ENCODE peak calls at places on chromosomes 4 and X, in eight cellular contexts. One of them, this sample, is unnamed.

GRCh38 chr4:179195887-179196286 is 1753.7 kb upstream of the AGA start:
- DNase-seq in endodermal cell: no peak
- DNase-seq in OCI-LY7: no peak
- DNase-seq in dorsolateral prefrontal cortex: no peak
- DNase-seq in left ventricle myocardium inferior: no peak
- DNase-seq in mammary epithelial cell: no peak
- DNase-seq in spleen: no peak
- DNase-seq in breast epithelium: no peak
- DNase-seq in this sample: no peak

GRCh38 chrX:136759968-136760367 is 20.8 kb downstream of the ARHGEF6 start:
- DNase-seq in left ventricle myocardium inferior: no peak
- DNase-seq in mammary epithelial cell: no peak
- DNase-seq in spleen: no peak
- DNase-seq in OCI-LY7: peak
- DNase-seq in breast epithelium: no peak
- DNase-seq in endodermal cell: peak
- DNase-seq in dorsolateral prefrontal cortex: no peak
- DNase-seq in this sample: no peak

GRCh38 chrX:50691820-50692219 is 122.2 kb downstream of the SHROOM4 start:
- DNase-seq in left ventricle myocardium inferior: no peak
- DNase-seq in dorsolateral prefrontal cortex: no peak
- DNase-seq in OCI-LY7: peak
- DNase-seq in spleen: no peak
- DNase-seq in mammary epithelial cell: peak
- DNase-seq in breast epithelium: no peak
- DNase-seq in endodermal cell: peak
- DNase-seq in this sample: peak

GRCh38 chr4:2651546-2651945 is 104.6 kb downstream of the TNIP2 start:
- DNase-seq in left ventricle myocardium inferior: no peak
- DNase-seq in mammary epithelial cell: no peak
- DNase-seq in endodermal cell: no peak
- DNase-seq in OCI-LY7: no peak
- DNase-seq in breast epithelium: no peak
- DNase-seq in dorsolateral prefrontal cortex: no peak
- DNase-seq in spleen: no peak
- DNase-seq in this sample: no peak

GRCh38 chr4:46946914-46947313 is 37.9 kb upstream of the COX7B2 start:
- DNase-seq in dorsolateral prefrontal cortex: no peak
- DNase-seq in spleen: no peak
- DNase-seq in breast epithelium: no peak
- DNase-seq in OCI-LY7: no peak
- DNase-seq in endodermal cell: no peak
- DNase-seq in left ventricle myocardium inferior: no peak
- DNase-seq in mammary epithelial cell: no peak
- DNase-seq in this sample: peak

GRCh38 chr4:48345542-48345941 is 4.2 kb downstream of the SLAIN2 start:
- DNase-seq in OCI-LY7: no peak
- DNase-seq in mammary epithelial cell: no peak
- DNase-seq in spleen: no peak
- DNase-seq in left ventricle myocardium inferior: no peak
- DNase-seq in breast epithelium: no peak
- DNase-seq in endodermal cell: no peak
- DNase-seq in dorsolateral prefrontal cortex: no peak
- DNase-seq in this sample: no peak

GRCh38 chrX:121260568-121261240 is 213.3 kb downstream of the GLUD2 start:
- DNase-seq in breast epithelium: no peak
- DNase-seq in spleen: no peak
- DNase-seq in dorsolateral prefrontal cortex: no peak
- DNase-seq in mammary epithelial cell: no peak
- DNase-seq in left ventricle myocardium inferior: no peak
- DNase-seq in endodermal cell: no peak
- DNase-seq in OCI-LY7: no peak
- DNase-seq in this sample: no peak

GRCh38 chr4:3317011-3317655 is 24.3 kb downstream of the RGS12 start:
- DNase-seq in spleen: peak
- DNase-seq in OCI-LY7: no peak
- DNase-seq in left ventricle myocardium inferior: no peak
- DNase-seq in breast epithelium: peak
- DNase-seq in dorsolateral prefrontal cortex: peak
- DNase-seq in endodermal cell: peak
- DNase-seq in mammary epithelial cell: no peak
- DNase-seq in this sample: no peak

GRCh38 chrX:45191820-45192409 is 8.8 kb downstream of the DIPK2B start:
- DNase-seq in OCI-LY7: no peak
- DNase-seq in left ventricle myocardium inferior: no peak
- DNase-seq in breast epithelium: no peak
- DNase-seq in dorsolateral prefrontal cortex: peak
- DNase-seq in spleen: no peak
- DNase-seq in mammary epithelial cell: no peak
- DNase-seq in endodermal cell: no peak
- DNase-seq in this sample: no peak

GRCh38 chr4:86033171-86033570 is 326.7 kb downstream of the MAPK10 start:
- DNase-seq in spleen: no peak
- DNase-seq in OCI-LY7: no peak
- DNase-seq in left ventricle myocardium inferior: peak
- DNase-seq in breast epithelium: no peak
- DNase-seq in mammary epithelial cell: no peak
- DNase-seq in endodermal cell: no peak
- DNase-seq in dorsolateral prefrontal cortex: no peak
- DNase-seq in this sample: no peak

GRCh38 chr4:1208970-1209704 is 36.8 kb upstream of the SPON2 start:
- DNase-seq in mammary epithelial cell: no peak
- DNase-seq in OCI-LY7: no peak
- DNase-seq in left ventricle myocardium inferior: peak
- DNase-seq in dorsolateral prefrontal cortex: peak
- DNase-seq in breast epithelium: no peak
- DNase-seq in spleen: peak
- DNase-seq in endodermal cell: no peak
- DNase-seq in this sample: no peak

GRCh38 chr4:84218002-84218401 is 281.1 kb downstream of the NKX6-1 start:
- DNase-seq in mammary epithelial cell: no peak
- DNase-seq in spleen: no peak
- DNase-seq in OCI-LY7: no peak
- DNase-seq in dorsolateral prefrontal cortex: no peak
- DNase-seq in breast epithelium: no peak
- DNase-seq in left ventricle myocardium inferior: no peak
- DNase-seq in endodermal cell: no peak
- DNase-seq in this sample: no peak

GRCh38 chr4:164748375-164748774 is 5.6 kb upstream of the SMIM31 start:
- DNase-seq in breast epithelium: no peak
- DNase-seq in mammary epithelial cell: peak
- DNase-seq in endodermal cell: no peak
- DNase-seq in dorsolateral prefrontal cortex: no peak
- DNase-seq in left ventricle myocardium inferior: no peak
- DNase-seq in spleen: no peak
- DNase-seq in OCI-LY7: peak
- DNase-seq in this sample: no peak

GRCh38 chrX:103343105-103343504 is 13.1 kb downstream of the TCEAL7 start:
- DNase-seq in endodermal cell: peak
- DNase-seq in dorsolateral prefrontal cortex: no peak
- DNase-seq in mammary epithelial cell: peak
- DNase-seq in breast epithelium: no peak
- DNase-seq in spleen: no peak
- DNase-seq in left ventricle myocardium inferior: peak
- DNase-seq in OCI-LY7: peak
- DNase-seq in this sample: no peak

GRCh38 chrX:137568741-137569469 is 3.0 kb downstream of the ZIC3 start:
- DNase-seq in breast epithelium: no peak
- DNase-seq in mammary epithelial cell: no peak
- DNase-seq in endodermal cell: peak
- DNase-seq in spleen: no peak
- DNase-seq in left ventricle myocardium inferior: no peak
- DNase-seq in OCI-LY7: no peak
- DNase-seq in dorsolateral prefrontal cortex: no peak
- DNase-seq in this sample: no peak

GRCh38 chr4:112386051-112386450 is 88.9 kb downstream of the ALPK1 start:
- DNase-seq in spleen: no peak
- DNase-seq in endodermal cell: no peak
- DNase-seq in breast epithelium: no peak
- DNase-seq in dorsolateral prefrontal cortex: no peak
- DNase-seq in OCI-LY7: no peak
- DNase-seq in mammary epithelial cell: no peak
- DNase-seq in left ventricle myocardium inferior: no peak
- DNase-seq in this sample: no peak

GRCh38 chr4:13476915-13477314 is 7.2 kb downstream of the RAB28 start:
- DNase-seq in left ventricle myocardium inferior: no peak
- DNase-seq in dorsolateral prefrontal cortex: no peak
- DNase-seq in breast epithelium: no peak
- DNase-seq in OCI-LY7: no peak
- DNase-seq in spleen: no peak
- DNase-seq in endodermal cell: no peak
- DNase-seq in mammary epithelial cell: peak
- DNase-seq in this sample: peak

GRCh38 chrX:99077099-99077498 is 1333.0 kb downstream of the PCDH19 start:
- DNase-seq in OCI-LY7: no peak
- DNase-seq in breast epithelium: no peak
- DNase-seq in left ventricle myocardium inferior: no peak
- DNase-seq in spleen: no peak
- DNase-seq in mammary epithelial cell: no peak
- DNase-seq in dorsolateral prefrontal cortex: no peak
- DNase-seq in endodermal cell: no peak
- DNase-seq in this sample: no peak

GRCh38 chr4:146329042-146329716 is 114.8 kb downstream of the REELD1 start:
- DNase-seq in endodermal cell: no peak
- DNase-seq in spleen: no peak
- DNase-seq in mammary epithelial cell: peak
- DNase-seq in breast epithelium: no peak
- DNase-seq in OCI-LY7: no peak
- DNase-seq in dorsolateral prefrontal cortex: no peak
- DNase-seq in left ventricle myocardium inferior: no peak
- DNase-seq in this sample: peak

GRCh38 chr4:36004231-36004851 is 240.0 kb downstream of the ARAP2 start:
- DNase-seq in breast epithelium: no peak
- DNase-seq in left ventricle myocardium inferior: no peak
- DNase-seq in mammary epithelial cell: no peak
- DNase-seq in dorsolateral prefrontal cortex: no peak
- DNase-seq in spleen: no peak
- DNase-seq in endodermal cell: no peak
- DNase-seq in OCI-LY7: no peak
- DNase-seq in this sample: no peak
- H3K27ac ChIP-seq in breast epithelium: no peak
- H3K27ac ChIP-seq in left ventricle myocardium inferior: no peak
- H3K27ac ChIP-seq in mammary epithelial cell: no peak
- H3K27ac ChIP-seq in dorsolateral prefrontal cortex: no peak
- H3K27ac ChIP-seq in spleen: no peak
- H3K27ac ChIP-seq in endodermal cell: no peak
- H3K27ac ChIP-seq in OCI-LY7: no peak
- H3K27ac ChIP-seq in this sample: no peak

GRCh38 chrX:15931362-15931761 is 76.7 kb upstream of the AP1S2 start:
- DNase-seq in mammary epithelial cell: no peak
- DNase-seq in dorsolateral prefrontal cortex: no peak
- DNase-seq in spleen: no peak
- DNase-seq in breast epithelium: no peak
- DNase-seq in left ventricle myocardium inferior: no peak
- DNase-seq in OCI-LY7: peak
- DNase-seq in endodermal cell: no peak
- DNase-seq in this sample: no peak

GRCh38 chrX:15926622-15927021 is 72.0 kb upstream of the AP1S2 start:
- DNase-seq in endodermal cell: no peak
- DNase-seq in mammary epithelial cell: no peak
- DNase-seq in OCI-LY7: no peak
- DNase-seq in spleen: no peak
- DNase-seq in dorsolateral prefrontal cortex: no peak
- DNase-seq in breast epithelium: no peak
- DNase-seq in left ventricle myocardium inferior: no peak
- DNase-seq in this sample: no peak

GRCh38 chrX:15929231-15929630 is 74.6 kb upstream of the AP1S2 start:
- DNase-seq in spleen: no peak
- DNase-seq in breast epithelium: no peak
- DNase-seq in dorsolateral prefrontal cortex: no peak
- DNase-seq in mammary epithelial cell: no peak
- DNase-seq in OCI-LY7: no peak
- DNase-seq in left ventricle myocardium inferior: no peak
- DNase-seq in endodermal cell: no peak
- DNase-seq in this sample: no peak

GRCh38 chrX:15930585-15930984 is 76.0 kb upstream of the AP1S2 start:
- DNase-seq in left ventricle myocardium inferior: no peak
- DNase-seq in OCI-LY7: peak
- DNase-seq in dorsolateral prefrontal cortex: no peak
- DNase-seq in endodermal cell: no peak
- DNase-seq in breast epithelium: no peak
- DNase-seq in spleen: no peak
- DNase-seq in mammary epithelial cell: peak
- DNase-seq in this sample: peak
- TF ChIP-seq CTCF in left ventricle myocardium inferior: peak
- TF ChIP-seq CTCF in OCI-LY7: peak
- TF ChIP-seq CTCF in dorsolateral prefrontal cortex: no peak
- TF ChIP-seq CTCF in endodermal cell: peak
- TF ChIP-seq CTCF in breast epithelium: no peak
- TF ChIP-seq CTCF in spleen: no peak
- TF ChIP-seq CTCF in mammary epithelial cell: peak
- TF ChIP-seq CTCF in this sample: peak

DNA sequence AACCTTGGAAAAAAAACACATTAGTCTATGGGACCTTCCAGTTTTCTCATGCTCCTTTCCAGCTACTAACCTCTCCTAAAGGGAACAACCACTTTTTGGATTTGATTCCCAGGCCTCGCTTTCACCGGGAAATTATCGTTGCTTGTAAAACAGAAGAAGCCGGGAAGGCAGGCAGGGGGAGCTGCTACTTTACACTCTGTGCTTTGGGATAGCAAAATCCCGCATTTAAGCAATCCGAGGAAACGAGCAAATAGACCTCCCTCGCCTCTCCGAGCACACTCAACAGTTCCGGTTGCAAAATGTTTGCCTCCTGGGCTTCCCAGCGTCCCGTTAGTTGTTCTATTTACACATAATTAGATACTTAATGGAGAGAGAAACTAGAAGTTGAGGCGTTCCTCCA is 1.2 kb downstream of the CD38 start:
- DNase-seq in OCI-LY7: no peak
- DNase-seq in spleen: no peak
- DNase-seq in endodermal cell: peak
- DNase-seq in left ventricle myocardium inferior: peak
- DNase-seq in mammary epithelial cell: peak
- DNase-seq in dorsolateral prefrontal cortex: peak
- DNase-seq in breast epithelium: no peak
- DNase-seq in this sample: no peak
- H3K27ac ChIP-seq in OCI-LY7: peak
- H3K27ac ChIP-seq in spleen: peak
- H3K27ac ChIP-seq in endodermal cell: no peak
- H3K27ac ChIP-seq in left ventricle myocardium inferior: peak
- H3K27ac ChIP-seq in mammary epithelial cell: no peak
- H3K27ac ChIP-seq in dorsolateral prefrontal cortex: no peak
- H3K27ac ChIP-seq in breast epithelium: no peak
- H3K27ac ChIP-seq in this sample: no peak

GRCh38 chrX:41142130-41142529 is 56.9 kb downstream of the USP9X start:
- DNase-seq in spleen: no peak
- DNase-seq in mammary epithelial cell: no peak
- DNase-seq in dorsolateral prefrontal cortex: no peak
- DNase-seq in breast epithelium: no peak
- DNase-seq in OCI-LY7: no peak
- DNase-seq in endodermal cell: no peak
- DNase-seq in left ventricle myocardium inferior: no peak
- DNase-seq in this sample: no peak

GRCh38 chrX:41133551-41133950 is 48.3 kb downstream of the USP9X start:
- DNase-seq in spleen: no peak
- DNase-seq in breast epithelium: no peak
- DNase-seq in mammary epithelial cell: no peak
- DNase-seq in dorsolateral prefrontal cortex: no peak
- DNase-seq in endodermal cell: no peak
- DNase-seq in left ventricle myocardium inferior: no peak
- DNase-seq in OCI-LY7: no peak
- DNase-seq in this sample: no peak

GRCh38 chrX:41131766-41132165 is 46.5 kb downstream of the USP9X start:
- DNase-seq in endodermal cell: no peak
- DNase-seq in mammary epithelial cell: no peak
- DNase-seq in OCI-LY7: no peak
- DNase-seq in spleen: no peak
- DNase-seq in left ventricle myocardium inferior: no peak
- DNase-seq in dorsolateral prefrontal cortex: no peak
- DNase-seq in breast epithelium: no peak
- DNase-seq in this sample: no peak

GRCh38 chrX:41137589-41137988 is 52.3 kb downstream of the USP9X start:
- DNase-seq in spleen: no peak
- DNase-seq in endodermal cell: no peak
- DNase-seq in dorsolateral prefrontal cortex: no peak
- DNase-seq in mammary epithelial cell: no peak
- DNase-seq in OCI-LY7: peak
- DNase-seq in left ventricle myocardium inferior: no peak
- DNase-seq in breast epithelium: no peak
- DNase-seq in this sample: no peak
- TF ChIP-seq CTCF in spleen: peak
- TF ChIP-seq CTCF in endodermal cell: peak
- TF ChIP-seq CTCF in dorsolateral prefrontal cortex: peak
- TF ChIP-seq CTCF in mammary epithelial cell: peak
- TF ChIP-seq CTCF in OCI-LY7: peak
- TF ChIP-seq CTCF in left ventricle myocardium inferior: peak
- TF ChIP-seq CTCF in breast epithelium: no peak
- TF ChIP-seq CTCF in this sample: peak